ENCODE peak calls at places on chromosomes 7 and 10, in five cellular contexts. One of them, this sample, is unnamed. For H3K4me1, the result is how much of the 10 kb centered on the place peaks cover.

GRCh38 chr10:72379062-72379461 is 24.3 kb upstream of the DNAJB12 start:
- DNase-seq in CD4-positive, CD25-positive, alpha-beta regulatory T cell: no peak
- DNase-seq in RWPE2: no peak
- DNase-seq in testis: no peak
- DNase-seq in endodermal cell: no peak
- DNase-seq in this sample: no peak

GRCh38 chr10:71723301-71723700 is 3.7 kb upstream of the C10orf105 start:
- DNase-seq in testis: no peak
- DNase-seq in RWPE2: no peak
- DNase-seq in CD4-positive, CD25-positive, alpha-beta regulatory T cell: no peak
- DNase-seq in endodermal cell: no peak
- DNase-seq in this sample: no peak

GRCh38 chr10:30637881-30638467 is 8.4 kb upstream of the LYZL2 start:
- DNase-seq in endodermal cell: peak
- DNase-seq in CD4-positive, CD25-positive, alpha-beta regulatory T cell: no peak
- DNase-seq in RWPE2: no peak
- DNase-seq in testis: no peak
- DNase-seq in this sample: no peak

GRCh38 chr7:21580073-21580521 is 37.3 kb downstream of the DNAH11 start:
- DNase-seq in testis: no peak
- DNase-seq in RWPE2: no peak
- DNase-seq in endodermal cell: no peak
- DNase-seq in CD4-positive, CD25-positive, alpha-beta regulatory T cell: no peak
- DNase-seq in this sample: no peak

GRCh38 chr7:136405931-136406777 is 429.0 kb upstream of the MTPN start:
- DNase-seq in CD4-positive, CD25-positive, alpha-beta regulatory T cell: no peak
- DNase-seq in testis: peak
- DNase-seq in RWPE2: no peak
- DNase-seq in endodermal cell: peak
- DNase-seq in this sample: peak

GRCh38 chr7:137882806-137883205 is 36.0 kb upstream of the DGKI start:
- DNase-seq in testis: no peak
- DNase-seq in RWPE2: no peak
- DNase-seq in endodermal cell: no peak
- DNase-seq in CD4-positive, CD25-positive, alpha-beta regulatory T cell: no peak
- DNase-seq in this sample: no peak

GRCh38 chr7:50333266-50333665 is 28.8 kb downstream of the IKZF1 start:
- DNase-seq in testis: no peak
- DNase-seq in CD4-positive, CD25-positive, alpha-beta regulatory T cell: peak
- DNase-seq in endodermal cell: peak
- DNase-seq in RWPE2: no peak
- DNase-seq in this sample: no peak

GRCh38 chr10:124378817-124379510 is 39.8 kb downstream of the OAT start:
- DNase-seq in CD4-positive, CD25-positive, alpha-beta regulatory T cell: no peak
- DNase-seq in RWPE2: peak
- DNase-seq in endodermal cell: peak
- DNase-seq in testis: no peak
- DNase-seq in this sample: no peak

GRCh38 chr10:93150289-93150688 is 76.6 kb downstream of the CYP26A1 start:
- DNase-seq in endodermal cell: no peak
- DNase-seq in CD4-positive, CD25-positive, alpha-beta regulatory T cell: no peak
- DNase-seq in testis: no peak
- DNase-seq in RWPE2: no peak
- DNase-seq in this sample: no peak

GRCh38 chr10:124612611-124613498 is 131.3 kb downstream of the FAM53B start:
- DNase-seq in CD4-positive, CD25-positive, alpha-beta regulatory T cell: no peak
- DNase-seq in RWPE2: no peak
- DNase-seq in testis: peak
- DNase-seq in endodermal cell: peak
- DNase-seq in this sample: no peak

GRCh38 chr10:112394475-112394875 is 20.6 kb downstream of the ACSL5 start:
- DNase-seq in endodermal cell: no peak
- DNase-seq in CD4-positive, CD25-positive, alpha-beta regulatory T cell: no peak
- DNase-seq in testis: no peak
- DNase-seq in RWPE2: no peak
- DNase-seq in this sample: no peak

GRCh38 chr10:69088801-69089501 is 1.0 kb downstream of the SRGN start:
- DNase-seq in testis: no peak
- DNase-seq in endodermal cell: no peak
- DNase-seq in CD4-positive, CD25-positive, alpha-beta regulatory T cell: peak
- DNase-seq in RWPE2: no peak
- DNase-seq in this sample: no peak

GRCh38 chr10:69092959-69093850 is 5.3 kb downstream of the SRGN start:
- DNase-seq in endodermal cell: peak
- DNase-seq in testis: peak
- DNase-seq in CD4-positive, CD25-positive, alpha-beta regulatory T cell: peak
- DNase-seq in RWPE2: no peak
- DNase-seq in this sample: peak

GRCh38 chr10:69089638-69090599 is 2.0 kb downstream of the SRGN start:
- DNase-seq in CD4-positive, CD25-positive, alpha-beta regulatory T cell: peak
- DNase-seq in endodermal cell: no peak
- DNase-seq in testis: no peak
- DNase-seq in RWPE2: no peak
- DNase-seq in this sample: peak

GRCh38 chr10:69088471-69088769 is 517 bp downstream of the SRGN start:
- DNase-seq in endodermal cell: no peak
- DNase-seq in testis: no peak
- DNase-seq in CD4-positive, CD25-positive, alpha-beta regulatory T cell: peak
- DNase-seq in RWPE2: no peak
- DNase-seq in this sample: peak

GRCh38 chr10:69090687-69091450 is 3.0 kb downstream of the SRGN start:
- DNase-seq in testis: no peak
- DNase-seq in CD4-positive, CD25-positive, alpha-beta regulatory T cell: no peak
- DNase-seq in endodermal cell: no peak
- DNase-seq in RWPE2: no peak
- DNase-seq in this sample: no peak
- H3K4me1 ChIP-seq in testis: under half
- H3K4me1 ChIP-seq in CD4-positive, CD25-positive, alpha-beta regulatory T cell: under half
- H3K4me1 ChIP-seq in endodermal cell: under half
- H3K4me1 ChIP-seq in RWPE2: under half
- H3K4me1 ChIP-seq in this sample: under half

GRCh38 chr10:3680186-3680585 is 104.8 kb downstream of the KLF6 start:
- DNase-seq in testis: no peak
- DNase-seq in CD4-positive, CD25-positive, alpha-beta regulatory T cell: no peak
- DNase-seq in RWPE2: no peak
- DNase-seq in endodermal cell: no peak
- DNase-seq in this sample: no peak
- H3K4me1 ChIP-seq in testis: under half
- H3K4me1 ChIP-seq in CD4-positive, CD25-positive, alpha-beta regulatory T cell: under half
- H3K4me1 ChIP-seq in RWPE2: under half
- H3K4me1 ChIP-seq in endodermal cell: under half
- H3K4me1 ChIP-seq in this sample: under half

GRCh38 chr7:119395024-119395423 is 878.0 kb upstream of the KCND2 start:
- DNase-seq in CD4-positive, CD25-positive, alpha-beta regulatory T cell: no peak
- DNase-seq in endodermal cell: no peak
- DNase-seq in testis: no peak
- DNase-seq in RWPE2: no peak
- DNase-seq in this sample: no peak
- H3K4me1 ChIP-seq in CD4-positive, CD25-positive, alpha-beta regulatory T cell: under half
- H3K4me1 ChIP-seq in endodermal cell: under half
- H3K4me1 ChIP-seq in testis: under half
- H3K4me1 ChIP-seq in RWPE2: under half
- H3K4me1 ChIP-seq in this sample: under half

GRCh38 chr10:14571866-14572507 is 202.7 kb downstream of the FAM107B start:
- DNase-seq in CD4-positive, CD25-positive, alpha-beta regulatory T cell: peak
- DNase-seq in RWPE2: no peak
- DNase-seq in endodermal cell: no peak
- DNase-seq in testis: peak
- DNase-seq in this sample: peak
- H3K4me1 ChIP-seq in CD4-positive, CD25-positive, alpha-beta regulatory T cell: half or more
- H3K4me1 ChIP-seq in RWPE2: under half
- H3K4me1 ChIP-seq in endodermal cell: under half
- H3K4me1 ChIP-seq in testis: under half
- H3K4me1 ChIP-seq in this sample: half or more

GRCh38 chr7:139658919-139659675 is 118.7 kb downstream of the HIPK2 start:
- DNase-seq in RWPE2: no peak
- DNase-seq in endodermal cell: no peak
- DNase-seq in CD4-positive, CD25-positive, alpha-beta regulatory T cell: no peak
- DNase-seq in testis: no peak
- DNase-seq in this sample: no peak
- H3K4me1 ChIP-seq in RWPE2: under half
- H3K4me1 ChIP-seq in endodermal cell: under half
- H3K4me1 ChIP-seq in CD4-positive, CD25-positive, alpha-beta regulatory T cell: under half
- H3K4me1 ChIP-seq in testis: under half
- H3K4me1 ChIP-seq in this sample: under half

GRCh38 chr7:150382123-150382843 is 3.2 kb downstream of the ZNF775 start:
- DNase-seq in endodermal cell: peak
- DNase-seq in testis: no peak
- DNase-seq in CD4-positive, CD25-positive, alpha-beta regulatory T cell: no peak
- DNase-seq in RWPE2: no peak
- DNase-seq in this sample: no peak

GRCh38 chr7:150383710-150384397 is 4.7 kb downstream of the ZNF775 start:
- DNase-seq in RWPE2: no peak
- DNase-seq in testis: peak
- DNase-seq in endodermal cell: peak
- DNase-seq in CD4-positive, CD25-positive, alpha-beta regulatory T cell: no peak
- DNase-seq in this sample: no peak

GRCh38 chr7:150381785-150382122 is 2.6 kb downstream of the ZNF775 start:
- DNase-seq in testis: no peak
- DNase-seq in CD4-positive, CD25-positive, alpha-beta regulatory T cell: no peak
- DNase-seq in endodermal cell: peak
- DNase-seq in RWPE2: no peak
- DNase-seq in this sample: no peak

GRCh38 chr7:150381096-150381495 is 2.0 kb downstream of the ZNF775 start:
- DNase-seq in endodermal cell: peak
- DNase-seq in CD4-positive, CD25-positive, alpha-beta regulatory T cell: no peak
- DNase-seq in RWPE2: no peak
- DNase-seq in testis: no peak
- DNase-seq in this sample: no peak

GRCh38 chr7:150382844-150383225 is 3.7 kb downstream of the ZNF775 start:
- DNase-seq in endodermal cell: no peak
- DNase-seq in testis: no peak
- DNase-seq in RWPE2: no peak
- DNase-seq in CD4-positive, CD25-positive, alpha-beta regulatory T cell: no peak
- DNase-seq in this sample: no peak
- H3K4me1 ChIP-seq in endodermal cell: under half
- H3K4me1 ChIP-seq in testis: under half
- H3K4me1 ChIP-seq in RWPE2: under half
- H3K4me1 ChIP-seq in CD4-positive, CD25-positive, alpha-beta regulatory T cell: under half
- H3K4me1 ChIP-seq in this sample: under half

DNA sequence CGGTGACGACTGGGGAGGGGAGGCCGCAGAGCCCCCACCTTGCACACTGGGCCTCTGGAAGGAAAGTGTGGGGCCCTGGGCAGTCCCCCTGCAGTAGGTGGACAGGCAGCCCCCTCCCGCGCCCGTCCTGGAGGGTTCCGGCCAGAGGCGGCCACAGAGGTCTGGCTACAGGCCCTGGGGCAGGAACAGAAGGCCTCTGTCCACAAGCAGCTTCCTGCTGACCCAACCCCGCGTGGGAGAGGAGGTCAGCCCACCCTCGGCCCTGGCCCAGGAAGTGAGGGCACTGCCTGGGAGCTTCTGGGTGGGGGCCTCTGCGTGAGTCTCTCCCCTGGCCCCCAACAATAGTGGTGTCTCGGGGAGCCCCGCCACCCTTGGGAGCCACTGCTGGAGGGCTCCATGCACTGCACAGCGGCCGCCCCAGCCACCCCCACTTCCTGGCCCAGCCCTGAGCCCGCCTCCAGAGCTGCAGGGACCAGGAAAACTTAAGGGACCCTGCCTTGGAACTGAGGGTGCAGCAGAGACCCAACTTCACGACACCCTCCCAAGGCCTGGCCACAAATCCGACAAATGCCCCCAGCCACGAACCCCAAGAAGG is 4.7 kb downstream of the MICALL2 start:
- DNase-seq in CD4-positive, CD25-positive, alpha-beta regulatory T cell: no peak
- DNase-seq in RWPE2: no peak
- DNase-seq in testis: no peak
- DNase-seq in endodermal cell: no peak
- DNase-seq in this sample: no peak
- H3K4me1 ChIP-seq in CD4-positive, CD25-positive, alpha-beta regulatory T cell: under half
- H3K4me1 ChIP-seq in RWPE2: under half
- H3K4me1 ChIP-seq in testis: under half
- H3K4me1 ChIP-seq in endodermal cell: under half
- H3K4me1 ChIP-seq in this sample: under half

GRCh38 chr7:66310620-66311019 is 105.5 kb downstream of the TPST1 start:
- DNase-seq in testis: no peak
- DNase-seq in RWPE2: no peak
- DNase-seq in CD4-positive, CD25-positive, alpha-beta regulatory T cell: no peak
- DNase-seq in endodermal cell: no peak
- DNase-seq in this sample: no peak
- H3K4me1 ChIP-seq in testis: under half
- H3K4me1 ChIP-seq in RWPE2: under half
- H3K4me1 ChIP-seq in CD4-positive, CD25-positive, alpha-beta regulatory T cell: under half
- H3K4me1 ChIP-seq in endodermal cell: under half
- H3K4me1 ChIP-seq in this sample: under half

GRCh38 chr7:130927062-130927461 is 193.1 kb upstream of the KLF14 start:
- DNase-seq in CD4-positive, CD25-positive, alpha-beta regulatory T cell: no peak
- DNase-seq in RWPE2: no peak
- DNase-seq in endodermal cell: no peak
- DNase-seq in testis: no peak
- DNase-seq in this sample: no peak
- H3K4me1 ChIP-seq in CD4-positive, CD25-positive, alpha-beta regulatory T cell: half or more
- H3K4me1 ChIP-seq in RWPE2: under half
- H3K4me1 ChIP-seq in endodermal cell: under half
- H3K4me1 ChIP-seq in testis: under half
- H3K4me1 ChIP-seq in this sample: under half

This sample was measured in naive thymus-derived CD4-positive, alpha-beta T cell.